ENCODE peak calls at places on chromosome 9, in six cellular contexts. K is K562, A is HepG2, V is GM12878, U is H1, Z is GM12892. H is an unnamed sample.

GRCh38 chr9:132472199-132472598 is 62.2 kb downstream of the CFAP77 start:
- DNase-seq in U (no peak), Z (no peak), K (no peak), A (no peak), V (no peak), H (no peak)

GRCh38 chr9:129910628-129911567 is 75.6 kb downstream of the USP20 start:
- DNase-seq in K (peak; percentile 80), V (no peak), U (no peak), Z (no peak), A (no peak), H (no peak)

GRCh38 chr9:18739127-18739526 is 265.2 kb downstream of the ADAMTSL1 start:
- DNase-seq in Z (no peak), A (no peak), K (no peak), V (no peak), U (no peak), H (no peak)

GRCh38 chr9:115837618-115838017 is 316.0 kb upstream of the PAPPA start:
- DNase-seq in U (no peak), A (no peak), Z (no peak), V (no peak), K (no peak), H (no peak)

GRCh38 chr9:136799854-136800657 is 3.9 kb downstream of the CCDC183 start:
- DNase-seq in A (peak; percentile 85), Z (peak; percentile 92), K (peak; percentile 95), V (no peak), U (peak; percentile 70), H (peak; percentile 92)

GRCh38 chr9:109477269-109478203 is 20.6 kb downstream of the PTPN3 start:
- DNase-seq in V (peak; percentile 24), Z (no peak), U (no peak), A (peak; percentile 97), K (no peak), H (no peak)

GRCh38 chr9:89808801-89809200 is 204.0 kb downstream of the GADD45G start:
- DNase-seq in Z (no peak), U (no peak), K (no peak), A (no peak), V (no peak), H (no peak)

GRCh38 chr9:117116084-117116483 is 298.8 kb downstream of the ASTN2 start:
- DNase-seq in U (no peak), V (peak; percentile 33), Z (no peak), A (no peak), K (no peak), H (no peak)

GRCh38 chr9:69573666-69574456 is 98.3 kb downstream of the APBA1 start:
- DNase-seq in U (no peak), Z (no peak), V (no peak), A (no peak), K (no peak), H (no peak)

GRCh38 chr9:14846871-14847311 is 63.3 kb downstream of the FREM1 start:
- DNase-seq in K (peak; percentile 58), U (peak; percentile 54), A (peak; percentile 51), V (no peak), Z (peak; percentile 37), H (peak; percentile 50)

GRCh38 chr9:98808411-98808815 is 943 bp downstream of the GALNT12 start:
- DNase-seq in K (peak; percentile 65), V (no peak), A (no peak), U (no peak), Z (no peak), H (no peak)

GRCh38 chr9:121226186-121226585 is 24.5 kb upstream of the RAB14 start:
- DNase-seq in K (no peak), V (no peak), Z (no peak), A (no peak), U (no peak), H (no peak)

GRCh38 chr9:135036861-135037465 is 50.5 kb upstream of the OLFM1 start:
- DNase-seq in Z (no peak), V (no peak), K (no peak), U (no peak), A (no peak), H (no peak)

GRCh38 chr9:7164440-7165349 is 406.9 kb downstream of the KDM4C start:
- DNase-seq in Z (no peak), V (no peak), U (no peak), K (no peak), A (no peak), H (no peak)

GRCh38 chr9:99093492-99093791 is 11.5 kb upstream of the TGFBR1 start:
- DNase-seq in U (no peak), A (no peak), V (no peak), K (peak; percentile 37), Z (no peak), H (no peak)

GRCh38 chr9:5630038-5630507 is 1.2 kb downstream of the RIC1 start:
- DNase-seq in Z (no peak), K (no peak), U (no peak), V (no peak), A (peak; percentile 16), H (no peak)

GRCh38 chr9:136970361-136970760 is 6.9 kb upstream of the PTGDS start:
- DNase-seq in A (no peak), Z (no peak), U (no peak), K (no peak), V (no peak), H (no peak)

GRCh38 chr9:34647084-34647403 is 569 bp downstream of the GALT start:
- DNase-seq in K (no peak), Z (no peak), V (no peak), U (no peak), A (no peak), H (no peak)
- TF ChIP-seq POLR2A in K (no peak), Z (no peak), V (no peak), U (no peak), A (no peak), H (no peak)

DNA sequence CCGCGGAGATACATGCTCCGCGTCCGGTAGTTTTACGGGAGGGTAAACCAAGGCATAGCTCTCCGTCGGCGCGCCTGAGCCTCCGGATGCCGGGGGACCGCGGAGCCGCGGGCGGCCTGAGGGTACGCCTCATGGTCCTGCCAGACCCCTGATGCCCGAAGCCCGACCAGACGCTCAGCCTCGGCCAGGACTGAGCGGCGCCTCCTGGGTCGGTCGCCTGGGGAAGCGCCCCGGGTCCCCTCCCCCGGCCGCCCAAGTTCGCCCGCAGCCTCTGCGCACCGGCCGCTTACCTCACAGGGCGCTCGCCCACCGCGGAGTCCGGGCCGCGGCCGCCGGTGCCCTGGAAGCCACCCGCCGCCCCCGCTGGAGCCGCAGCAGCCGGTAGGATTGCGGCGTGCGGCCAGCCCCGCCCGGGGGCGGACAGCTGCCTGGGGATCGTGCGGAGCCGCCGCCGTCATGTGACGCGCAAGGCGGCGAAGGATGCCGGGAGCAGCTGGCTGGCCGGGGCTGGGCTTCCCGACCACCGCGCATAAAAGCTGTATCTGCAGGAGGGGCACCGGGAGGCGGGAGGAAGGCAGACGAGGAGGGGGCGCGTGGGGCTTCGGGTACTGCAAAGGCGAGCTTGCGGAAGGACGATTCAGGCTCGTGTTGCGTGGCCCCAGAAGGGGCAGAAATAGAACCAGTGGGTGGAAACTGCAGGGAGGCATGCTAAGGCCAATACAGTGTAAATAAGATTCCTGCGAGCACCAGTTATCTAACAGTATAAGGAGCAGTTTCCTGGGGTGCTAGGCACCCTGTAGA is at the start of gene FBXO10:
- DNase-seq in Z (peak; percentile 68), A (no peak), V (no peak), K (peak; percentile 33), U (peak; percentile 34), H (peak; percentile 43)
- TF ChIP-seq POLR2AphosphoS5 in Z (peak; percentile 36), A (peak; percentile 25), V (peak; percentile 34), K (no peak), U (no peak), H (peak; percentile 17)

GRCh38 chr9:13395086-13395485 is 115.6 kb upstream of the MPDZ start:
- DNase-seq in U (no peak), Z (no peak), A (no peak), V (no peak), K (no peak), H (no peak)
- TF ChIP-seq TAF1 in U (no peak), Z (no peak), A (no peak), V (no peak), K (no peak), H (no peak)

DNA sequence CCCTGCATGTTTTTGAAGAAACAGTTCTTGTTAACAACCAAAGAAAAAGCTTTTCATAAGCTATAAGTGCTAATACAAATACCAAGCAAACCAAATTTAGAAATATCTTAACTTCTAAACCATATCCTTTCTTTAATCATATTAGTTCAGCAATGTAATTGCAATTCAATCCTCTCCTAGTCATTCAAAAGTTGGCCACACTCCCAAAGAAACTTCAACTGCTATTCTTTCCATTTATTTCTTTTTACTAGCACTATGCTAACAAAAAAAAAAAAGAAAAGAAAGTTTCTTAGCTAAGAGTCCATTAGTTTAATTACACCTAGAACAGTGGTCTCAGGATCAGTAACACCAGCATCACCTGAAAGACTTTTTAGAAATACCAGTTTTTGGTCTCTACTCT is 149.7 kb downstream of the MLLT3 start:
- DNase-seq in K (no peak), U (no peak), A (no peak), Z (no peak), V (no peak), H (no peak)
- TF ChIP-seq POLR2A in K (no peak), U (no peak), A (no peak), Z (no peak), V (no peak), H (no peak)

GRCh38 chr9:2732492-2732891 is 15.2 kb downstream of the KCNV2 start:
- DNase-seq in K (no peak), V (no peak), Z (no peak), U (no peak), A (no peak), H (no peak)

GRCh38 chr9:2730971-2731370 is 13.7 kb downstream of the KCNV2 start:
- DNase-seq in K (no peak), Z (no peak), V (no peak), A (no peak), U (no peak), H (no peak)

GRCh38 chr9:2729003-2729402 is 11.7 kb downstream of the KCNV2 start:
- DNase-seq in Z (no peak), K (no peak), V (no peak), A (no peak), U (no peak), H (no peak)

GRCh38 chr9:2727966-2728613 is 10.8 kb downstream of the KCNV2 start:
- DNase-seq in U (no peak), K (peak; percentile 26), Z (no peak), A (peak; percentile 58), V (peak; percentile 61), H (no peak)

DNA sequence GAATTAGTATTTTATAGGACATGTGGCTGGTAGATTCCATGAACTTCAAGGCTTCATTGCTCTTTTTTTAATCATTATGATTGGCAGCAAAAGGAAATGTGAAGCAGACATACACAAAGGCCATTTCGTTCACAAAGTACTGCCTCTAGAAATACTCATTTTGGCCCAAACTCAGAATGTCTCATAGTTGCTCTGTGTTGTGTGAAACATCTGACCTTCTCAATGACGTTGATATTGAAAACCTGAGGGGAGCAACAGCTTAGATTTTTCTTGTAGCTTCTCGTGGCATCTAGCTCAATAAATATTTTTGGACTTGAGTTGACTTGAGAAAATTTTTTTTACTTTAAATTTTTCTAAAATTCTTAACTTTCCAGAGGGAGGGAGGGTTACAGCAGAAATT is 12.4 kb downstream of the KCNV2 start:
- DNase-seq in K (no peak), V (no peak), A (no peak), U (no peak), Z (no peak), H (no peak)
- TF ChIP-seq POLR2AphosphoS5 in K (no peak), V (no peak), A (no peak), U (no peak), Z (no peak), H (no peak)

DNA sequence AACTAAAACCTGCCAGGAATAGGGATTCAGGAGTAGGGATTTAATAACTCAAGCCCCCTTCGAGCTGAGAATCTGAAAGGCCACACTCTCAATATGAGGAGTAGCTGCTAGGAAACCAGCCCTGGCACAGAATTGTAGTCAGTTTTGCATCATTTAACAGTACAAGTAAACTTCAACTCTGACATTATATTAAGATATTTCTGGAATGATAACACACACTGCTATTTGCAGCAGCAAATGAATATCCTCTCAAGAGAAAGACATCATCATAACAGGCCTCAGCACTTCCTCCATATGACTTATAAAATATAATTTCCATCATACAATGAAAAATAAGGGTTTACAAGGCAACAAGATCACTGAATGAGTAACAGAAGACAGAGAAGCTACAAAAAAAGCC is 138.2 kb upstream of the RFX3 start:
- DNase-seq in V (no peak), U (no peak), K (no peak), A (no peak), Z (no peak), H (no peak)
- TF ChIP-seq TAF1 in V (no peak), U (no peak), K (no peak), A (no peak), Z (no peak), H (no peak)